ENCODE peak calls at places on chromosome 7, in four cellular contexts. One of them, this sample, is unnamed.

GRCh38 chr7:87231243-87231642 is 11.7 kb upstream of the TMEM243 start:
- DNase-seq in WTC11: no peak
- DNase-seq in adrenal gland: no peak
- DNase-seq in breast epithelium: peak
- DNase-seq in this sample: no peak

GRCh38 chr7:116139007-116139406 is 71.3 kb upstream of the TES start:
- DNase-seq in adrenal gland: no peak
- DNase-seq in WTC11: no peak
- DNase-seq in breast epithelium: no peak
- DNase-seq in this sample: peak

GRCh38 chr7:157273208-157274202 is 63.3 kb upstream of the DNAJB6 start:
- DNase-seq in WTC11: peak
- DNase-seq in adrenal gland: peak
- DNase-seq in breast epithelium: no peak
- DNase-seq in this sample: peak

GRCh38 chr7:106721816-106722785 is 61.1 kb upstream of the CCDC71L start:
- DNase-seq in WTC11: no peak
- DNase-seq in adrenal gland: no peak
- DNase-seq in breast epithelium: no peak
- DNase-seq in this sample: no peak

GRCh38 chr7:114502454-114503254 is 88.0 kb downstream of the FOXP2 start:
- DNase-seq in adrenal gland: no peak
- DNase-seq in breast epithelium: no peak
- DNase-seq in WTC11: no peak
- DNase-seq in this sample: peak

GRCh38 chr7:2225830-2226229 is 6.9 kb downstream of the MAD1L1 start:
- DNase-seq in breast epithelium: no peak
- DNase-seq in WTC11: no peak
- DNase-seq in adrenal gland: no peak
- DNase-seq in this sample: no peak

GRCh38 chr7:112202819-112203218 is 3.4 kb downstream of the DOCK4 start:
- DNase-seq in WTC11: no peak
- DNase-seq in adrenal gland: peak
- DNase-seq in breast epithelium: peak
- DNase-seq in this sample: peak

GRCh38 chr7:85595639-85596268 is 408.9 kb upstream of the SEMA3D start:
- DNase-seq in adrenal gland: no peak
- DNase-seq in WTC11: no peak
- DNase-seq in breast epithelium: no peak
- DNase-seq in this sample: peak

GRCh38 chr7:12162420-12163113 is 48.5 kb upstream of the TMEM106B start:
- DNase-seq in adrenal gland: no peak
- DNase-seq in breast epithelium: no peak
- DNase-seq in WTC11: no peak
- DNase-seq in this sample: peak

DNA sequence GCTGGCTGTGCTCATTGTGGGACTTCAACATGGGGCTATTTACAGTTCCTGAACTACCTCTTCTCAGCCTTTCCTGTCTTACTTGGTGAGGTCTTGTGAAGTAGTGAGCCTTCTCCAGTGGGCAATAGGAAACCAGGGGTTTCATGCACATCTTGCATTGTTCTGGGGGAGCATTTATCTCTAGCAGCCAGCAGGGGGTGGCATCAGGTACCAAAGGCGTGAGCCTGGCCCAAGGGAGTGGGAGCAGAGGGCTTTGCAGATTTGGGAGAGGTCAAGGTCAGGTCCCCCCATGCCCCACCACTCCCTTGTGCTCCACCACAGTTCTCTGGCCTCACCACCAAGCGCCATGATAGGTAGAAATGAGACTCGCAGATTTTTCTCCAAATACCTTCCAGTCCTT is 85.4 kb upstream of the NPTX2 start:
- DNase-seq in WTC11: no peak
- DNase-seq in adrenal gland: no peak
- DNase-seq in breast epithelium: no peak
- DNase-seq in this sample: no peak
- TF ChIP-seq CTCF in WTC11: no peak
- TF ChIP-seq CTCF in adrenal gland: no peak
- TF ChIP-seq CTCF in breast epithelium: no peak
- TF ChIP-seq CTCF in this sample: no peak

DNA sequence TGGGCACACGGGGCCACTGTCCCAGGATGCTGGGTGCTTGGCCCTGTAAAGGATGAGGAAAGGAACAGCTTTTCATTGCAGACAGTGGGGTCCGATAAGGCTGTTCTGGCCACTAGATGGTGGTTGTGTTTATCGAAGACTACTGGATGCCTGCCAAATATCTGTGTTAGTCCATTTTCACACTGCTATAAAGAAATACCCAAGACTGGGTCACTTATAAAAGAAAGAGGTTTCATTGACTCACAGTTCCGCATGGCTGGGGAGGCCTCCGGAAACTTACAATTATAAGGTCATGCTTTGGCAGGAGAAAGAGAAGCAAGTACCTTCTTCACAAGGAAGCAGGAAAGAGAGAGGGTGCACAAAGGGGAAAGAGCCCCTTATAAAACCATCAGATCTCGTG is 32.2 kb upstream of the GARS1 start:
- DNase-seq in WTC11: no peak
- DNase-seq in adrenal gland: no peak
- DNase-seq in breast epithelium: no peak
- DNase-seq in this sample: peak
- TF ChIP-seq CTCF in WTC11: no peak
- TF ChIP-seq CTCF in adrenal gland: no peak
- TF ChIP-seq CTCF in breast epithelium: no peak
- TF ChIP-seq CTCF in this sample: peak

GRCh38 chr7:149195180-149196150 is at the start of gene ZNF282:
- DNase-seq in breast epithelium: peak
- DNase-seq in WTC11: peak
- DNase-seq in adrenal gland: peak
- DNase-seq in this sample: peak
- TF ChIP-seq CTCF in breast epithelium: no peak
- TF ChIP-seq CTCF in WTC11: no peak
- TF ChIP-seq CTCF in adrenal gland: peak
- TF ChIP-seq CTCF in this sample: peak

GRCh38 chr7:44762726-44763522 is 14.3 kb downstream of the ZMIZ2 start:
- DNase-seq in breast epithelium: no peak
- DNase-seq in adrenal gland: no peak
- DNase-seq in WTC11: no peak
- DNase-seq in this sample: no peak
- TF ChIP-seq CTCF in breast epithelium: no peak
- TF ChIP-seq CTCF in adrenal gland: no peak
- TF ChIP-seq CTCF in WTC11: no peak
- TF ChIP-seq CTCF in this sample: no peak

GRCh38 chr7:102068846-102069245 is 217.8 kb upstream of the SH2B2 start:
- DNase-seq in WTC11: peak
- DNase-seq in breast epithelium: no peak
- DNase-seq in adrenal gland: peak
- DNase-seq in this sample: no peak

GRCh38 chr7:102072003-102072402 is 214.7 kb upstream of the SH2B2 start:
- DNase-seq in WTC11: no peak
- DNase-seq in adrenal gland: no peak
- DNase-seq in breast epithelium: no peak
- DNase-seq in this sample: no peak

GRCh38 chr7:102072636-102073209 is 213.9 kb upstream of the SH2B2 start:
- DNase-seq in breast epithelium: no peak
- DNase-seq in adrenal gland: peak
- DNase-seq in WTC11: no peak
- DNase-seq in this sample: peak

GRCh38 chr7:102066476-102066875 is 220.2 kb upstream of the SH2B2 start:
- DNase-seq in adrenal gland: peak
- DNase-seq in WTC11: no peak
- DNase-seq in breast epithelium: no peak
- DNase-seq in this sample: no peak

GRCh38 chr7:102069913-102070629 is 216.6 kb upstream of the SH2B2 start:
- DNase-seq in WTC11: peak
- DNase-seq in breast epithelium: no peak
- DNase-seq in adrenal gland: no peak
- DNase-seq in this sample: no peak
- TF ChIP-seq CTCF in WTC11: no peak
- TF ChIP-seq CTCF in breast epithelium: no peak
- TF ChIP-seq CTCF in adrenal gland: no peak
- TF ChIP-seq CTCF in this sample: no peak